ENCODE peak calls at places on chromosomes 4 and X, in four cellular contexts. K is suprapubic skin, E is fibroblast of lung, T is aorta. O is an unnamed sample. For H3K4me1 and H3K27me3, the result is how much of the 10 kb centered on the place peaks cover.

GRCh38 chrX:47190445-47191269 is 3.0 kb upstream of the UBA1 start:
- DNase-seq in E (peak), K (peak), T (peak), O (peak)

GRCh38 chr4:110532901-110533589 is 57.1 kb downstream of the ENPEP start:
- DNase-seq in T (no peak), E (no peak), K (no peak), O (no peak)

GRCh38 chr4:4582653-4583052 is 40.8 kb upstream of the STX18 start:
- DNase-seq in K (no peak), T (no peak), E (no peak), O (no peak)

GRCh38 chrX:148310402-148311200 is 189.8 kb upstream of the AFF2 start:
- DNase-seq in E (no peak), K (no peak), T (no peak), O (no peak)

GRCh38 chrX:47297874-47298273 is 65.1 kb downstream of the USP11 start:
- DNase-seq in E (no peak), K (no peak), T (no peak), O (no peak)

GRCh38 chr4:148445071-148445902 is 3.1 kb upstream of the NR3C2 start:
- DNase-seq in T (peak), K (peak), E (no peak), O (peak)

GRCh38 chr4:26731342-26731741 is 129.3 kb upstream of the STIM2 start:
- DNase-seq in K (no peak), E (no peak), T (no peak), O (no peak)

GRCh38 chr4:183350317-183351071 is 28.3 kb upstream of the CLDN24 start:
- DNase-seq in E (no peak), K (peak), T (no peak), O (no peak)

GRCh38 chr4:185395255-185395955 is at the start of gene LRP2BP:
- DNase-seq in T (no peak), E (peak), K (no peak), O (no peak)

GRCh38 chr4:155530290-155530689 is 136.4 kb upstream of the GUCY1A1 start:
- DNase-seq in K (no peak), T (no peak), E (no peak), O (no peak)

GRCh38 chr4:155532373-155532772 is 134.3 kb upstream of the GUCY1A1 start:
- DNase-seq in K (no peak), E (no peak), T (no peak), O (no peak)

GRCh38 chr4:155529761-155530160 is 136.9 kb upstream of the GUCY1A1 start:
- DNase-seq in T (no peak), K (no peak), E (no peak), O (no peak)

GRCh38 chr4:155529197-155529596 is 137.5 kb upstream of the GUCY1A1 start:
- DNase-seq in T (no peak), E (peak), K (no peak), O (no peak)

DNA sequence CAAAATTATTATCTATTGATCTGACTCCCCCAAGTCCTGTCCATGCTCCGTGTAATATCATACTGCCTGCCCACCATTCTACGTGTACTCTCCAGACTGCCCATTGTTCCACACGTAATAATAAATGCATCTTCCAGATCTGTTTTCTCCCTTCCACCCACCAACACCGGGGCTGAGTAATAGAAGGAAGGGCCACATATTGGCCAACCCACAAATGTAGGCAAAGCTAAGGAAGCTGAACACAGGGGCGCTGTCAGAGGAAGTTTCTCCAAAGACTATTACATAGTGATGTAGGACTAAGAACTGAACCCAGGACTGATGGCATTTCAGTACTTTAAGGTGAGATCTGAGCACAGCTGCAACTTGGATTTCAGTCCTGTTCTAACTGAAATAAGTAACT is 135.8 kb upstream of the GUCY1A1 start:
- DNase-seq in E (no peak), T (no peak), K (no peak), O (no peak)
- H3K4me1 ChIP-seq in E (under half), T (under half), K (under half), O (under half)

GRCh38 chr4:3074846-3075651 is 568 bp downstream of the HTT start:
- DNase-seq in K (no peak), E (peak), T (peak), O (peak)

GRCh38 chr4:3075652-3075981 is 1.1 kb downstream of the HTT start:
- DNase-seq in E (no peak), T (no peak), K (no peak), O (no peak)

GRCh38 chr4:3071811-3072210 is 2.5 kb downstream of the HTT-AS start:
- DNase-seq in T (no peak), K (no peak), E (peak), O (no peak)

GRCh38 chr4:3074078-3074845 is at the start of the genes HTT and HTT-AS:
- DNase-seq in K (peak), T (peak), E (peak), O (peak)

GRCh38 chr4:3073158-3074077 is 920 bp downstream of the HTT-AS start:
- DNase-seq in K (no peak), T (peak), E (no peak), O (peak)
- H3K27me3 ChIP-seq in K (under half), T (under half), E (under half), O (under half)

GRCh38 chr4:6781561-6781960 is 966 bp upstream of the KIAA0232 start:
- DNase-seq in K (no peak), T (no peak), E (no peak), O (no peak)
- H3K4me1 ChIP-seq in K (under half), T (under half), E (under half), O (under half)

DNA sequence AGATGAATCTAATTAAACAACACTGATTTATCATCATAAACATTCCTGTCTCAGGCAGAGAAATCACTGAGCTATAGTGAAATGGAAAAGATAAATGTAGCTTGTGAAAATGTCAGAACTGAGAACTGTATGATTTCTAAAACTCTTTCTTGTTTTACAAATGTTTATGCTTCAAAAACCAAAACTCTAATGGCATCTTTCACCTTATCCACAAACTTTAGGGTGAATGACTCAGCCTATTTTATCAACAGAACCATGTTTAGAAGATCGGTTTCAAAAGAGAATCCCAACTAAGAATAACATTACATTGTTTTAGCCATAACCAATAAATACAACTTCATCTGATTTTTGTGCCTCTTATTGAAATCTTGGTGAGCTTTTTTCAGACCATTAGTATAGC is 21.4 kb downstream of the NKX6-1 start:
- DNase-seq in T (no peak), E (no peak), K (no peak), O (no peak)
- H3K27me3 ChIP-seq in T (under half), E (under half), K (half or more), O (under half)

DNA sequence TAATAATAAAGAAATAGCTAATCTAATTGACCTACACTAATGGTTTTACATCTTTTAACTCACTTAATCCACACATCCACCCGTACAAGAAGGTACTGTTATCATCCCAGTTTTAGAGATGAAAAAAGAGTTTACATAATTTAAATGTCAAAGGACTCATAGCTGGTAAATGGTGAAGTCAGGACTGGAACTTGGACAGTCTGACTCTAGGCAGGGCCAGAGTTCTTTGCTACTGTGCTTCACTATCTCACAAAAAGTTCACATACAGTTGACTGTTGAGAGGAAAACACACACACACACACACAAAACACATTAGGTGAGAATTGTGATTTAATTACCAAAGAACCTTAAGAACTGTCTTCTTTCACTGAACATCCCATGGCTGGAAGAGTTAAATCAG is 71.2 kb upstream of the PRSS48 start:
- DNase-seq in E (no peak), T (no peak), K (no peak), O (no peak)
- H3K4me1 ChIP-seq in E (under half), T (under half), K (under half), O (under half)

DNA sequence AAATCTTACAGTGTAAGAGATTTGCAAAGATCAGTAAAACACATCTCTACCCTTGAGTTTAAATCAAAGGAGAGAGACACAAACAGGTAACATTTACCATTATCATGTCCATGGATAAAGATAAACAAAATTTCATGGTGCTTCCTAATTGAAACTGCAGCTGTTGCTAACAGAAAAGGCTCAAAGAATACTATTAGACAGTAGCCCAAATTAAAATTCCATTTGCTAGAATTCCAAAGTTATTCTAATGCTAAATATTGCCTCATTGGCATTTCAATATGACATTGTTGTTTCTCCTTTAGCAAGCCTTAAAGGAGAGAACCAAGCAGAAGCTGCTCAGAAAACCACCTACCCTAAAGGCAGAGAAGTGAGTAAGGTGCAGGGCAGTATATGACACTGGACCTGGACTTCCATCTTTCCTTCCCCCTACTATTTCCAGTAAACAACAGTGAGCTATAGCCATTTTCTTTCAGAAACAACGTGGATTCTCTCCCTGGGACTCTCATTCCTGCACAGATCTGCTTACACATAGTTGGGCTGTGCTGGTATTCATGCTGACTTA is 19.5 kb upstream of the ZCCHC13 start:
- DNase-seq in K (no peak), T (no peak), E (no peak), O (no peak)
- H3K27me3 ChIP-seq in K (under half), T (under half), E (under half), O (under half)

GRCh38 chr4:119242417-119242816 is 29.9 kb downstream of the USP53 start:
- DNase-seq in T (no peak), K (no peak), E (no peak), O (no peak)
- H3K4me1 ChIP-seq in T (under half), K (under half), E (under half), O (under half)

O was measured in breast epithelium.